ENCODE peak calls at places on chromosomes 1 and 21, in four cellular contexts. One of them, this sample, is unnamed.

GRCh38 chr21:42578761-42579415 is 65.2 kb downstream of the SLC37A1 start:
- DNase-seq in K562: no peak
- DNase-seq in WTC11: no peak
- DNase-seq in HepG2: no peak
- DNase-seq in this sample: no peak

GRCh38 chr1:244354810-244355278 is 96.9 kb downstream of the ADSS2 start:
- DNase-seq in K562: no peak
- DNase-seq in WTC11: no peak
- DNase-seq in HepG2: no peak
- DNase-seq in this sample: no peak

GRCh38 chr1:63064135-63064534 is 258.2 kb upstream of the FOXD3 start:
- DNase-seq in K562: no peak
- DNase-seq in WTC11: no peak
- DNase-seq in HepG2: no peak
- DNase-seq in this sample: no peak

GRCh38 chr1:97017895-97018294 is 296.3 kb downstream of the PTBP2 start:
- DNase-seq in K562: no peak
- DNase-seq in WTC11: peak; percentile 23
- DNase-seq in HepG2: peak; percentile 1
- DNase-seq in this sample: no peak

GRCh38 chr1:47459263-47459788 is 21.5 kb downstream of the FOXD2 start:
- DNase-seq in K562: no peak
- DNase-seq in WTC11: no peak
- DNase-seq in HepG2: no peak
- DNase-seq in this sample: no peak

GRCh38 chr1:236575523-236575922 is 28.8 kb downstream of the HEATR1 start:
- DNase-seq in K562: no peak
- DNase-seq in WTC11: no peak
- DNase-seq in HepG2: no peak
- DNase-seq in this sample: no peak

GRCh38 chr1:108560430-108561144 is 687 bp downstream of the EEIG2 start:
- DNase-seq in K562: no peak
- DNase-seq in WTC11: peak; percentile 57
- DNase-seq in HepG2: peak; percentile 9
- DNase-seq in this sample: peak; percentile 61

GRCh38 chr1:70427976-70428375 is 16.9 kb downstream of the CTH start:
- DNase-seq in K562: no peak
- DNase-seq in WTC11: no peak
- DNase-seq in HepG2: no peak
- DNase-seq in this sample: no peak

GRCh38 chr21:38970765-38971164 is 165.0 kb downstream of the ETS2 start:
- DNase-seq in K562: no peak
- DNase-seq in WTC11: no peak
- DNase-seq in HepG2: no peak
- DNase-seq in this sample: no peak

GRCh38 chr1:248825573-248825908 is 174 bp downstream of the SH3BP5L start:
- DNase-seq in K562: peak; percentile 66
- DNase-seq in WTC11: no peak
- DNase-seq in HepG2: no peak
- DNase-seq in this sample: no peak

GRCh38 chr1:54571803-54572202 is 23.8 kb downstream of the ACOT11 start:
- DNase-seq in K562: no peak
- DNase-seq in WTC11: peak; percentile 50
- DNase-seq in HepG2: no peak
- DNase-seq in this sample: no peak

GRCh38 chr1:55070765-55071164 is 31.4 kb downstream of the PCSK9 start:
- DNase-seq in K562: no peak
- DNase-seq in WTC11: no peak
- DNase-seq in HepG2: no peak
- DNase-seq in this sample: no peak

DNA sequence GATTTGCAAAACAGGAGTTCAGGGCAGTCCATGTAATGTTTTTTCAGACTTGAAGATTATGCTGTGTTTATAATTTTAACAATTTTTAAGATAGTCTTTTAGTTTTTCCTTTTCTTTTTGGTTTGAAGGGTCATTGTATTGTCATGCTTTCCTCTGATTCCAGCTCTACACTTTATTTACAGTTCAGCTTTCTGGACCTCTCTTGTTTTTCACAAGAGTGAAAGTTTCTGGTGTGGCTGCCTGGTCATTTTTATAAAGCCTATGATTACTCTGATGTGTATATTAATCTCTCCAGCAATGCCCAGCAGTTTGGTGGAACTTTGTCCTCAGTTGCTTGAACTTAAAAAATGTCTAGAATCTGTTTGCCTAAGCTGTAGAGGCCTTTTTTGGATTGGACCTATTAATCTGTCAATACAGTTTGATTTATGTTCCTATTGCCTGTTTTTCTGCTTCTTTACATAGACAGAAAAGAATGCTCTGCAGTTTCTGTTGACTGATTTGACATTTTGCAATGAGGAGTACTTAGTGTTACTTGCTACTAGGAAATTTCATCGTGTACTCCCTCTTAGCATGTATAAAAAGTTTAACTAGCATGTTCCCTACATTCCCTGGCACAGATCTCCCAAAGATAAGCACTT is 52.2 kb downstream of the XCL2 start:
- DNase-seq in K562: no peak
- DNase-seq in WTC11: no peak
- DNase-seq in HepG2: peak; percentile 65
- DNase-seq in this sample: no peak
- TF ChIP-seq ELF4 in K562: no peak
- TF ChIP-seq ELF4 in WTC11: no peak
- TF ChIP-seq ELF4 in HepG2: no peak
- TF ChIP-seq ELF4 in this sample: no peak

DNA sequence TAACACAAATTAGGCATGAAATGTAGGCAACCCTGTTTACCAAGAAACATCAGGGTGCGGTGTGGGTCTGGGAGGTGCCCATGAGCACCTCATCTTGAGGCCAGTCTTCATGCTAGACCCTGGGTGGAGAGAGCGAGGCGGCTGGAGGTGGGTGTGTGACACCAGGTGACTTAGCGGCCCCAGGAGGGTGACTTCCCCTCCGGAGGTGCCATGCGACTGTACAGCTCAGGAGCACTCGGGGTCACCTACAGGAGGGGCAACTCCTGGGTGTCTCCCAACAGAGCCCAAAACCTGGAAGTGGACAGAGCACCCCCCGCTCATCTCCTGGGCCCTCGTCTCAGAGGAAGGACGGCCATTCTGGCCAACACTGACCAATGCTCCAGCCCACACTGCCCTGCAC is 21.7 kb upstream of the SAMD11 start:
- DNase-seq in K562: peak; percentile 9
- DNase-seq in WTC11: no peak
- DNase-seq in HepG2: no peak
- DNase-seq in this sample: peak; percentile 1
- TF ChIP-seq ELF4 in K562: no peak
- TF ChIP-seq ELF4 in WTC11: no peak
- TF ChIP-seq ELF4 in HepG2: no peak
- TF ChIP-seq ELF4 in this sample: no peak

GRCh38 chr1:29638281-29638680 is 402.0 kb downstream of the PTPRU start:
- DNase-seq in K562: no peak
- DNase-seq in WTC11: no peak
- DNase-seq in HepG2: no peak
- DNase-seq in this sample: no peak
- TF ChIP-seq ELF4 in K562: no peak
- TF ChIP-seq ELF4 in WTC11: no peak
- TF ChIP-seq ELF4 in HepG2: no peak
- TF ChIP-seq ELF4 in this sample: no peak

GRCh38 chr1:167899253-167899681 is 14.7 kb downstream of the ADCY10 start:
- DNase-seq in K562: no peak
- DNase-seq in WTC11: no peak
- DNase-seq in HepG2: no peak
- DNase-seq in this sample: no peak

GRCh38 chr1:167893798-167894197 is 20.1 kb downstream of the ADCY10 start:
- DNase-seq in K562: no peak
- DNase-seq in WTC11: no peak
- DNase-seq in HepG2: no peak
- DNase-seq in this sample: no peak

GRCh38 chr1:167904641-167905040 is 9.3 kb downstream of the ADCY10 start:
- DNase-seq in K562: no peak
- DNase-seq in WTC11: no peak
- DNase-seq in HepG2: no peak
- DNase-seq in this sample: no peak

GRCh38 chr1:167900907-167901306 is 13.0 kb downstream of the ADCY10 start:
- DNase-seq in K562: no peak
- DNase-seq in WTC11: no peak
- DNase-seq in HepG2: no peak
- DNase-seq in this sample: no peak

DNA sequence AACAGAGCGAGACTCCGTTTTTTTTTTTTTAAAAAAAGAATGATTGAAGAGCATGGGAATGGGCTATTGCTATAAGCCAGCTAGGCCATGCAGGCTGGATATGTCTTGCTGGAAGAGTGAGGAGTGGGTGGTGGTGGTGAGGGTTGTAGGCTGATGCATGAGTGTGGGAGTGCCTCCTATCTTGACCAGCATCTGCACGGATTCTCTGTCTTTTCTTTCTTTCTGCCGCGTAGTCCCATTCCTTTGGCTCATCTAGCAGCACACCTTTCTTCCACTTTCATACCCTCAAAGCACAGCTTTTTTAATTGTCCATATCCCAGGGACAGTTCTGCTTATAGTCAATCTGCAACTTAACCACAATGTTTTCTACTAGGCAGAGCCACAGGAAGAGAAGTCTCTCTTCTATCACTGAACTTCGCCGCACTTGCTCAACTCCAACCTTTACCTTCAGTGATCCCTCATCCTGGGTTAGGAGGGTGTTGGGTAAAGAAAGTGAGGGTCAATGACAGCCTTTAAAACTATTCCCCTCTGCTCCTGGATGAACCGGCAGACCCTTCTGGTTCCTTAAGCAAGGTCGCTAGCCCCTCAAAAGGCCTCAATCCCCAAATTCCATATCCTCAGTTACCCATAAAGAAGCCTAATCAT is 15.2 kb downstream of the ADCY10 start:
- DNase-seq in K562: peak; percentile 35
- DNase-seq in WTC11: no peak
- DNase-seq in HepG2: no peak
- DNase-seq in this sample: no peak
- TF ChIP-seq ELF4 in K562: no peak
- TF ChIP-seq ELF4 in WTC11: no peak
- TF ChIP-seq ELF4 in HepG2: no peak
- TF ChIP-seq ELF4 in this sample: no peak

GRCh38 chr1:4653796-4654715 is at the start of gene AJAP1:
- DNase-seq in K562: no peak
- DNase-seq in WTC11: no peak
- DNase-seq in HepG2: no peak
- DNase-seq in this sample: no peak
- TF ChIP-seq ELF4 in K562: no peak
- TF ChIP-seq ELF4 in WTC11: no peak
- TF ChIP-seq ELF4 in HepG2: no peak
- TF ChIP-seq ELF4 in this sample: no peak

DNA sequence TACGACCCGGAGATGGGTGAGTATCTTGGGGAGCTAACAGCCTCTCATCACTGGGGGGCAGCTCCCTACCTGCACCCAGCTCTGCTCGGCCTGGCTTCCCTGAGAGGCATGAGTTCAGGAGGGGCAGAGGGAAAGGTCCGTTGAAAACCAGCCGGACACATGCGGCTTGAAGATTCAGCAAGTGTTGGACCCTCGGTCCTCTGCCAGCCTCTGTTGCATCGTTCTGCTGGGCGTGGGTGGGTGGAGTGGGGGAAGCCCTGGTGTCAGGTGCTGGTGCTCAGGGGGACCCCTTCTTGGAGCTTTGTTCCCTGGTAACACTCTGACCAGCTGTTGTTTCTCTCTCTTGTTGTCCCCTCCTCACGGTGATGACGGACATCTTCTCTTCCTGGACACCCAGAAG is 20.9 kb downstream of the PSEN2 start:
- DNase-seq in K562: no peak
- DNase-seq in WTC11: no peak
- DNase-seq in HepG2: no peak
- DNase-seq in this sample: no peak
- TF ChIP-seq ELF4 in K562: no peak
- TF ChIP-seq ELF4 in WTC11: no peak
- TF ChIP-seq ELF4 in HepG2: no peak
- TF ChIP-seq ELF4 in this sample: no peak

GRCh38 chr1:26111530-26112406 is at the start of gene PDIK1L:
- DNase-seq in K562: peak; percentile 90
- DNase-seq in WTC11: peak; percentile 92
- DNase-seq in HepG2: peak; percentile 84
- DNase-seq in this sample: peak; percentile 88

GRCh38 chr1:26110731-26111529 is 694 bp upstream of the PDIK1L start:
- DNase-seq in K562: peak; percentile 90
- DNase-seq in WTC11: peak; percentile 79
- DNase-seq in HepG2: peak; percentile 48
- DNase-seq in this sample: peak; percentile 71

GRCh38 chr1:26109229-26110164 is 2.1 kb upstream of the PDIK1L start:
- DNase-seq in K562: no peak
- DNase-seq in WTC11: no peak
- DNase-seq in HepG2: no peak
- DNase-seq in this sample: no peak

GRCh38 chr1:26112407-26112775 is 767 bp downstream of the PDIK1L start:
- DNase-seq in K562: no peak
- DNase-seq in WTC11: no peak
- DNase-seq in HepG2: no peak
- DNase-seq in this sample: no peak

DNA sequence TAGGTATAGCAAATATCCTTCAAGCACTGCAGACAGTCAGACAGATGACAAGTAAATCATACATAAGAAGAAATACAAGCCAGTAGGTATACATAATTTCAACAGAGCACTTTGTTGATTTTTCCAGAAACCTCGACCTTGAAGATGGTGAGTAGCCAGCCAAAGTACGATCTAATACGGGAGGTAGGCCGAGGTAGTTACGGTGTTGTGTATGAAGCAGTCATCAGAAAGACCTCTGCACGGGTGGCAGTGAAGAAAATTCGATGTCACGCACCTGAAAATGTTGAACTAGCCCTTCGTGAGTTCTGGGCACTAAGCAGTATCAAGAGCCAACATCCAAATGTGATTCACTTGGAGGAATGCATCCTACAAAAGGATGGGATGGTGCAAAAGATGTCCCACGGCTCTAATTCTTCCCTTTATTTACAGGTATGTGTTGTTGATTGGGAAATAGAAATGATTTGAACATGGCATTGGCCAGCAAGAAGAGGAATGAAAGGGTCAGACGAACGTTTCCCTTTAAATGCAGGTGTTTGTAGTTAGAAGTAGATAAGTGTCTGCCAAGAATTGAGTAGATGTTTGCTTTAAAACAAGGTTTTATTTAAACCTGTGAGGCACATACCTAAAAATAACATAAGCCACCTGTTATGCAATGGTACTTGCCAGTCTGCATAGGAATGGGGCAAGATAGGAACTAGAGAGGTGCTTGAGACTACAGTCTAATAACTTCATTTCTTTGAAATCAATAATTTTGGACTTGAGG is 2.7 kb downstream of the PDIK1L start:
- DNase-seq in K562: no peak
- DNase-seq in WTC11: no peak
- DNase-seq in HepG2: no peak
- DNase-seq in this sample: no peak
- TF ChIP-seq ELF4 in K562: no peak
- TF ChIP-seq ELF4 in WTC11: no peak
- TF ChIP-seq ELF4 in HepG2: no peak
- TF ChIP-seq ELF4 in this sample: no peak

This sample was measured in HEK293T.